ENCODE peak calls at places on chromosomes 16 and 17, in nine cellular contexts. One of them, this sample, is unnamed.

GRCh38 chr17:27995554-27995953 is 46.9 kb upstream of the NLK start:
- DNase-seq in IMR-90: no peak
- DNase-seq in EL: no peak
- DNase-seq in COR-L47: no peak
- DNase-seq in colonic mucosa: no peak
- DNase-seq in PC-9: no peak
- DNase-seq in H9: no peak
- DNase-seq in CD4-positive, alpha-beta memory T cell: no peak
- DNase-seq in GM23338: no peak
- DNase-seq in this sample: no peak

GRCh38 chr16:85420501-85421337 is 192.4 kb upstream of the GSE1 start:
- DNase-seq in EL: peak
- DNase-seq in colonic mucosa: peak
- DNase-seq in CD4-positive, alpha-beta memory T cell: no peak
- DNase-seq in PC-9: no peak
- DNase-seq in COR-L47: no peak
- DNase-seq in IMR-90: peak
- DNase-seq in H9: peak
- DNase-seq in GM23338: peak
- DNase-seq in this sample: no peak

GRCh38 chr16:70520612-70521297 is 2.6 kb downstream of the COG4 start:
- DNase-seq in H9: no peak
- DNase-seq in CD4-positive, alpha-beta memory T cell: peak
- DNase-seq in GM23338: no peak
- DNase-seq in PC-9: peak
- DNase-seq in EL: peak
- DNase-seq in COR-L47: no peak
- DNase-seq in IMR-90: peak
- DNase-seq in colonic mucosa: no peak
- DNase-seq in this sample: no peak

GRCh38 chr16:259226-259625 is 16.5 kb downstream of the RGS11 start:
- DNase-seq in H9: no peak
- DNase-seq in colonic mucosa: no peak
- DNase-seq in COR-L47: no peak
- DNase-seq in EL: no peak
- DNase-seq in GM23338: no peak
- DNase-seq in IMR-90: no peak
- DNase-seq in CD4-positive, alpha-beta memory T cell: peak
- DNase-seq in PC-9: no peak
- DNase-seq in this sample: no peak

GRCh38 chr17:305090-305976 is 47.3 kb downstream of the RPH3AL start:
- DNase-seq in EL: no peak
- DNase-seq in IMR-90: no peak
- DNase-seq in H9: no peak
- DNase-seq in PC-9: peak
- DNase-seq in CD4-positive, alpha-beta memory T cell: no peak
- DNase-seq in COR-L47: no peak
- DNase-seq in colonic mucosa: peak
- DNase-seq in GM23338: no peak
- DNase-seq in this sample: no peak

GRCh38 chr17:80063815-80064585 is 27.6 kb downstream of the CCDC40 start:
- DNase-seq in CD4-positive, alpha-beta memory T cell: no peak
- DNase-seq in EL: peak
- DNase-seq in colonic mucosa: peak
- DNase-seq in H9: no peak
- DNase-seq in IMR-90: peak
- DNase-seq in COR-L47: no peak
- DNase-seq in GM23338: no peak
- DNase-seq in PC-9: peak
- DNase-seq in this sample: no peak

GRCh38 chr17:29250666-29251065 is 4.0 kb downstream of the CRYBA1 start:
- DNase-seq in GM23338: no peak
- DNase-seq in EL: peak
- DNase-seq in CD4-positive, alpha-beta memory T cell: no peak
- DNase-seq in H9: no peak
- DNase-seq in IMR-90: peak
- DNase-seq in colonic mucosa: no peak
- DNase-seq in COR-L47: no peak
- DNase-seq in PC-9: no peak
- DNase-seq in this sample: no peak

GRCh38 chr17:4440021-4440420 is 6.3 kb downstream of the SPNS3 start:
- DNase-seq in CD4-positive, alpha-beta memory T cell: no peak
- DNase-seq in colonic mucosa: no peak
- DNase-seq in COR-L47: no peak
- DNase-seq in H9: no peak
- DNase-seq in EL: no peak
- DNase-seq in PC-9: no peak
- DNase-seq in IMR-90: no peak
- DNase-seq in GM23338: no peak
- DNase-seq in this sample: no peak

GRCh38 chr17:67487506-67487905 is 110.4 kb downstream of the PITPNC1 start:
- DNase-seq in colonic mucosa: no peak
- DNase-seq in EL: no peak
- DNase-seq in GM23338: no peak
- DNase-seq in PC-9: no peak
- DNase-seq in CD4-positive, alpha-beta memory T cell: no peak
- DNase-seq in COR-L47: no peak
- DNase-seq in IMR-90: peak
- DNase-seq in H9: peak
- DNase-seq in this sample: no peak

GRCh38 chr17:80996422-80997305 is 5.0 kb downstream of the CHMP6 start:
- DNase-seq in GM23338: no peak
- DNase-seq in IMR-90: no peak
- DNase-seq in PC-9: no peak
- DNase-seq in EL: no peak
- DNase-seq in COR-L47: no peak
- DNase-seq in CD4-positive, alpha-beta memory T cell: no peak
- DNase-seq in colonic mucosa: no peak
- DNase-seq in H9: peak
- DNase-seq in this sample: no peak

GRCh38 chr17:36212958-36213357 is 2.1 kb downstream of the CCL4L2 start:
- DNase-seq in EL: no peak
- DNase-seq in H9: no peak
- DNase-seq in PC-9: no peak
- DNase-seq in CD4-positive, alpha-beta memory T cell: no peak
- DNase-seq in COR-L47: no peak
- DNase-seq in IMR-90: no peak
- DNase-seq in GM23338: no peak
- DNase-seq in colonic mucosa: no peak
- DNase-seq in this sample: no peak

GRCh38 chr16:11759163-11759834 is 16.6 kb upstream of the TXNDC11 start:
- DNase-seq in CD4-positive, alpha-beta memory T cell: no peak
- DNase-seq in H9: no peak
- DNase-seq in EL: no peak
- DNase-seq in PC-9: no peak
- DNase-seq in IMR-90: no peak
- DNase-seq in GM23338: no peak
- DNase-seq in COR-L47: no peak
- DNase-seq in colonic mucosa: peak
- DNase-seq in this sample: no peak

GRCh38 chr17:50533720-50534148 is 1.2 kb downstream of the EPN3 start:
- DNase-seq in PC-9: peak
- DNase-seq in EL: peak
- DNase-seq in GM23338: peak
- DNase-seq in COR-L47: peak
- DNase-seq in H9: no peak
- DNase-seq in colonic mucosa: peak
- DNase-seq in CD4-positive, alpha-beta memory T cell: no peak
- DNase-seq in IMR-90: peak
- DNase-seq in this sample: peak

GRCh38 chr17:52170963-52171572 is 12.6 kb upstream of the CA10 start:
- DNase-seq in GM23338: peak
- DNase-seq in CD4-positive, alpha-beta memory T cell: no peak
- DNase-seq in PC-9: no peak
- DNase-seq in colonic mucosa: no peak
- DNase-seq in IMR-90: no peak
- DNase-seq in EL: peak
- DNase-seq in H9: peak
- DNase-seq in COR-L47: peak
- DNase-seq in this sample: no peak

GRCh38 chr16:74605746-74606520 is 981 bp downstream of the GLG1 start:
- DNase-seq in COR-L47: no peak
- DNase-seq in EL: no peak
- DNase-seq in PC-9: no peak
- DNase-seq in colonic mucosa: no peak
- DNase-seq in H9: no peak
- DNase-seq in GM23338: no peak
- DNase-seq in IMR-90: no peak
- DNase-seq in CD4-positive, alpha-beta memory T cell: no peak
- DNase-seq in this sample: no peak

GRCh38 chr16:80526418-80527061 is 14.3 kb upstream of the DYNLRB2 start:
- DNase-seq in IMR-90: peak
- DNase-seq in EL: peak
- DNase-seq in colonic mucosa: peak
- DNase-seq in PC-9: no peak
- DNase-seq in COR-L47: peak
- DNase-seq in GM23338: peak
- DNase-seq in CD4-positive, alpha-beta memory T cell: peak
- DNase-seq in H9: peak
- DNase-seq in this sample: no peak

GRCh38 chr17:68674271-68674925 is 73.2 kb upstream of the FAM20A start:
- DNase-seq in CD4-positive, alpha-beta memory T cell: no peak
- DNase-seq in PC-9: no peak
- DNase-seq in IMR-90: no peak
- DNase-seq in EL: peak
- DNase-seq in COR-L47: no peak
- DNase-seq in colonic mucosa: no peak
- DNase-seq in GM23338: peak
- DNase-seq in H9: no peak
- DNase-seq in this sample: no peak

GRCh38 chr16:54145881-54146280 is 140.7 kb downstream of the IRX3 start:
- DNase-seq in colonic mucosa: no peak
- DNase-seq in H9: no peak
- DNase-seq in IMR-90: no peak
- DNase-seq in PC-9: no peak
- DNase-seq in EL: no peak
- DNase-seq in CD4-positive, alpha-beta memory T cell: no peak
- DNase-seq in GM23338: no peak
- DNase-seq in COR-L47: no peak
- DNase-seq in this sample: no peak

GRCh38 chr17:44795928-44796327 is 34.2 kb downstream of the GJC1 start:
- DNase-seq in EL: no peak
- DNase-seq in IMR-90: no peak
- DNase-seq in H9: no peak
- DNase-seq in CD4-positive, alpha-beta memory T cell: no peak
- DNase-seq in COR-L47: no peak
- DNase-seq in PC-9: no peak
- DNase-seq in colonic mucosa: no peak
- DNase-seq in GM23338: no peak
- DNase-seq in this sample: no peak

GRCh38 chr17:48624544-48625501 is 1.3 kb downstream of the HOXB9 start:
- DNase-seq in GM23338: peak
- DNase-seq in COR-L47: peak
- DNase-seq in CD4-positive, alpha-beta memory T cell: peak
- DNase-seq in PC-9: no peak
- DNase-seq in colonic mucosa: no peak
- DNase-seq in H9: peak
- DNase-seq in IMR-90: no peak
- DNase-seq in EL: no peak
- DNase-seq in this sample: no peak

GRCh38 chr17:80807014-80807413 is 184.6 kb upstream of the CHMP6 start:
- DNase-seq in colonic mucosa: no peak
- DNase-seq in IMR-90: no peak
- DNase-seq in COR-L47: no peak
- DNase-seq in GM23338: no peak
- DNase-seq in EL: no peak
- DNase-seq in PC-9: no peak
- DNase-seq in CD4-positive, alpha-beta memory T cell: no peak
- DNase-seq in H9: no peak
- DNase-seq in this sample: no peak

GRCh38 chr17:48840441-48840840 is 9.6 kb downstream of the CALCOCO2 start:
- DNase-seq in GM23338: no peak
- DNase-seq in IMR-90: no peak
- DNase-seq in PC-9: no peak
- DNase-seq in colonic mucosa: no peak
- DNase-seq in EL: peak
- DNase-seq in COR-L47: no peak
- DNase-seq in CD4-positive, alpha-beta memory T cell: no peak
- DNase-seq in H9: no peak
- DNase-seq in this sample: no peak